ENCODE peak calls at places on chromosomes 6 and 20, in six cellular contexts. Q, N, M, D, S and Z are unnamed samples.

GRCh38 chr6:11013671-11014070 is 30.4 kb downstream of the ELOVL2 start:
- DNase-seq in Q (no peak), N (no peak), M (no peak), D (no peak), S (no peak), Z (no peak)

GRCh38 chr6:13630499-13630898 is 15.4 kb downstream of the NOL7 start:
- DNase-seq in Q (no peak), N (no peak), M (no peak), D (no peak), S (no peak), Z (no peak)

GRCh38 chr6:73340048-73340447 is 14.0 kb downstream of the DPPA5 start:
- DNase-seq in Q (peak; percentile 42), N (no peak), M (peak; percentile 17), D (no peak), S (no peak), Z (no peak)

GRCh38 chr6:72464791-72465691 is 156.8 kb upstream of the KCNQ5 start:
- DNase-seq in Q (peak; percentile 84), N (no peak), M (peak; percentile 87), D (no peak), S (no peak), Z (no peak)

GRCh38 chr6:167699141-167700036 is 127.3 kb upstream of the AFDN start:
- DNase-seq in Q (no peak), N (peak; percentile 9), M (peak; percentile 68), D (peak; percentile 45), S (peak; percentile 36), Z (peak; percentile 41)

GRCh38 chr20:51023617-51024155 is 779 bp upstream of the KCNG1 start:
- DNase-seq in Q (peak; percentile 10), N (no peak), M (no peak), D (no peak), S (no peak), Z (no peak)

GRCh38 chr20:62741191-62741676 is 32.6 kb downstream of the NTSR1 start:
- DNase-seq in Q (peak; percentile 38), N (no peak), M (peak; percentile 80), D (no peak), S (peak; percentile 19), Z (no peak)

GRCh38 chr6:9481292-9482029 is 933.4 kb downstream of the TFAP2A start:
- DNase-seq in Q (peak; percentile 53), N (no peak), M (peak; percentile 42), D (no peak), S (no peak), Z (no peak)

GRCh38 chr6:37922563-37922962 is 103.0 kb downstream of the ZFAND3 start:
- DNase-seq in Q (no peak), N (no peak), M (no peak), D (no peak), S (no peak), Z (no peak)

GRCh38 chr6:28940859-28941680 is 17.3 kb upstream of the TRIM27 start:
- DNase-seq in Q (peak; percentile 89), N (peak; percentile 67), M (peak; percentile 86), D (peak; percentile 75), S (peak; percentile 73), Z (peak; percentile 68)

GRCh38 chr6:112343375-112343774 is 3.8 kb upstream of the RFPL4B start:
- DNase-seq in Q (no peak), N (no peak), M (no peak), D (no peak), S (no peak), Z (no peak)

GRCh38 chr20:49914310-49915117 is 815 bp downstream of the SPATA2 start:
- DNase-seq in Q (peak; percentile 40), N (no peak), M (no peak), D (peak; percentile 23), S (peak; percentile 26), Z (no peak)

GRCh38 chr6:154197176-154197850 is 158.3 kb downstream of the OPRM1 start:
- DNase-seq in Q (peak; percentile 37), N (no peak), M (peak; percentile 59), D (no peak), S (no peak), Z (no peak)

GRCh38 chr6:25417206-25417605 is 138.0 kb downstream of the CARMIL1 start:
- DNase-seq in Q (no peak), N (no peak), M (no peak), D (no peak), S (no peak), Z (no peak)

GRCh38 chr6:43838276-43839036 is 68.4 kb downstream of the VEGFA start:
- DNase-seq in Q (peak; percentile 81), N (no peak), M (peak; percentile 34), D (no peak), S (no peak), Z (no peak)

GRCh38 chr6:150894935-150895686 is 29.6 kb downstream of the MTHFD1L start:
- DNase-seq in Q (peak; percentile 35), N (no peak), M (no peak), D (no peak), S (no peak), Z (no peak)